ENCODE peak calls at places on chromosomes 12 and 14, in ten cellular contexts. U is midbrain; V is HuH-7; S is activated T-helper 1 cell treated with Interleukin-2 at 50 U/mL for 16 hours; O is M059J; L is breast epithelium; F is HS-27A; H is aorta; Q is stimulated activated CD4-positive, alpha-beta T cell treated with anti-CD3 and anti-CD28 coated beads, Interleukin-1b, Interleukin-23, amount 100 ng/mL, for 48 hours; N is T47D. E is an unnamed sample.

GRCh38 chr12:110079477-110080400 is 31.4 kb upstream of the C12orf76 start:
- DNase-seq in S (peak; percentile 52), L (peak; percentile 23), U (peak; percentile 92), O (no peak), Q (peak; percentile 75), H (no peak), F (no peak), N (no peak), V (no peak), E (peak; percentile 82)

GRCh38 chr12:41624571-41624970 is 436.5 kb downstream of the PDZRN4 start:
- DNase-seq in U (no peak), O (no peak), H (no peak), S (no peak), Q (no peak), N (no peak), L (no peak), V (no peak), F (no peak), E (no peak)

GRCh38 chr12:9347328-9348127 is 139.3 kb upstream of the PZP start:
- DNase-seq in Q (peak; percentile 13), H (no peak), N (no peak), V (no peak), F (no peak), U (no peak), L (no peak), S (no peak), O (peak; percentile 70), E (no peak)

GRCh38 chr12:209851-210250 is 4.1 kb downstream of the SLC6A12 start:
- DNase-seq in F (no peak), U (no peak), O (no peak), S (no peak), V (peak; percentile 24), L (no peak), H (no peak), N (no peak), Q (no peak), E (no peak)

GRCh38 chr12:113359133-113359938 is 949 bp downstream of the PLBD2 start:
- DNase-seq in N (no peak), V (no peak), Q (no peak), L (no peak), H (peak; percentile 85), S (no peak), O (peak; percentile 30), U (peak; percentile 49), F (no peak), E (no peak)

GRCh38 chr14:64561631-64562030 is 11.9 kb downstream of the PPP1R36 start:
- DNase-seq in N (no peak), S (no peak), Q (no peak), U (no peak), O (peak; percentile 36), L (no peak), F (no peak), V (no peak), H (no peak), E (no peak)

GRCh38 chr14:72549848-72550247 is 344.1 kb downstream of the DPF3 start:
- DNase-seq in Q (no peak), O (no peak), V (no peak), H (no peak), U (no peak), L (no peak), N (no peak), F (no peak), S (no peak), E (no peak)

GRCh38 chr14:75011356-75012097 is 8.8 kb downstream of the EIF2B2 start:
- DNase-seq in V (no peak), U (no peak), F (no peak), O (peak; percentile 78), L (no peak), S (no peak), Q (peak; percentile 10), N (no peak), H (no peak), E (no peak)

GRCh38 chr14:103738706-103739451 is 23.3 kb downstream of the ZFYVE21 start:
- DNase-seq in U (peak; percentile 13), O (no peak), H (peak; percentile 70), S (no peak), N (no peak), L (no peak), F (no peak), V (no peak), Q (no peak), E (no peak)

GRCh38 chr14:51157012-51157411 is 62.1 kb upstream of the TRIM9 start:
- DNase-seq in L (no peak), O (peak; percentile 27), V (peak; percentile 4), F (no peak), U (no peak), S (no peak), H (no peak), N (peak; percentile 17), Q (no peak), E (no peak)

GRCh38 chr14:41403360-41403759 is 203.3 kb upstream of the LRFN5 start:
- DNase-seq in O (no peak), H (no peak), V (no peak), L (no peak), N (no peak), U (no peak), S (no peak), Q (no peak), F (no peak), E (no peak)

GRCh38 chr12:45543887-45544286 is 185.6 kb upstream of the ARID2 start:
- DNase-seq in V (peak; percentile 78), U (peak; percentile 64), S (peak; percentile 4), H (no peak), L (no peak), F (peak; percentile 35), Q (peak; percentile 52), N (peak; percentile 72), O (peak; percentile 68), E (no peak)

GRCh38 chr12:42729532-42729895 is 140.0 kb upstream of the PRICKLE1 start:
- DNase-seq in L (no peak), N (no peak), S (no peak), U (no peak), V (no peak), F (no peak), H (no peak), O (peak; percentile 59), Q (no peak), E (no peak)

GRCh38 chr14:100392266-100392850 is 69.2 kb downstream of the SLC25A47 start:
- DNase-seq in V (no peak), H (no peak), Q (no peak), F (no peak), N (no peak), U (no peak), S (no peak), O (no peak), L (no peak), E (no peak)

GRCh38 chr14:75049731-75050201 is 1.5 kb downstream of the MLH3 start:
- DNase-seq in L (no peak), S (no peak), Q (no peak), O (no peak), U (no peak), F (no peak), V (no peak), H (no peak), N (no peak), E (no peak)

GRCh38 chr14:92753250-92753649 is 4.8 kb upstream of the LGMN start:
- DNase-seq in F (no peak), H (no peak), S (no peak), O (no peak), N (no peak), L (no peak), V (no peak), Q (no peak), U (no peak), E (no peak)

GRCh38 chr14:68468437-68469207 is 324.2 kb downstream of the ZFP36L1 start:
- DNase-seq in U (no peak), L (no peak), O (peak; percentile 94), N (no peak), H (no peak), V (no peak), Q (peak; percentile 39), F (no peak), S (no peak), E (no peak)

GRCh38 chr12:121839993-121840761 is 18.5 kb downstream of the HPD start:
- DNase-seq in O (no peak), V (no peak), Q (no peak), F (no peak), L (no peak), H (no peak), U (no peak), S (no peak), N (no peak), E (no peak)

GRCh38 chr12:81450920-81451739 is 308.0 kb downstream of the PPFIA2 start:
- DNase-seq in L (no peak), V (peak; percentile 51), O (peak; percentile 41), S (no peak), U (peak; percentile 59), F (no peak), H (no peak), N (peak; percentile 40), Q (no peak), E (no peak)

GRCh38 chr12:52636189-52636588 is 15.8 kb downstream of the KRT2 start:
- DNase-seq in Q (no peak), S (no peak), F (no peak), H (no peak), V (no peak), N (no peak), O (no peak), U (no peak), L (peak; percentile 7), E (no peak)

GRCh38 chr12:38159092-38159551 is 157.5 kb upstream of the ALG10B start:
- DNase-seq in L (peak; percentile 13), Q (no peak), N (no peak), O (no peak), H (peak; percentile 69), S (no peak), V (no peak), F (no peak), U (no peak), E (peak; percentile 55)

GRCh38 chr12:89134213-89134770 is 218.0 kb downstream of the DUSP6 start:
- DNase-seq in U (no peak), O (no peak), V (no peak), F (no peak), S (no peak), L (no peak), Q (no peak), H (no peak), N (no peak), E (no peak)

GRCh38 chr12:13986031-13986430 is 4.6 kb upstream of the GRIN2B start:
- DNase-seq in V (no peak), H (no peak), O (no peak), L (no peak), Q (no peak), U (no peak), S (no peak), F (no peak), N (no peak), E (no peak)

GRCh38 chr12:81758421-81759214 is 532 bp downstream of the PPFIA2 start:
- DNase-seq in F (no peak), N (no peak), V (peak; percentile 17), U (peak; percentile 64), L (no peak), O (peak; percentile 0), H (peak; percentile 82), S (no peak), Q (peak; percentile 2), E (peak; percentile 64)

GRCh38 chr12:44227601-44228000 is 391.7 kb downstream of the TMEM117 start:
- DNase-seq in L (no peak), H (no peak), O (no peak), Q (no peak), U (no peak), V (no peak), F (no peak), N (no peak), S (no peak), E (no peak)

GRCh38 chr12:95339086-95339788 is 121.6 kb downstream of the VEZT start:
- DNase-seq in L (no peak), U (no peak), Q (no peak), N (no peak), O (peak; percentile 54), H (no peak), V (no peak), S (no peak), F (no peak), E (no peak)

GRCh38 chr12:95574799-95575452 is 23.6 kb upstream of the USP44 start:
- DNase-seq in N (peak; percentile 38), F (peak; percentile 31), L (no peak), V (peak; percentile 64), Q (no peak), S (no peak), U (peak; percentile 42), H (no peak), O (peak; percentile 56), E (no peak)

GRCh38 chr12:4355843-4356327 is 23.6 kb downstream of the FGF23 start:
- DNase-seq in O (peak; percentile 27), Q (peak; percentile 72), H (peak; percentile 41), S (peak; percentile 15), U (no peak), F (peak; percentile 38), N (no peak), L (no peak), V (no peak), E (no peak)